ENCODE peak calls at places on chromosomes 13 and 19, in ten cellular contexts. A, Z, F, U, L, K, G, T, S and D are unnamed samples.
A peak's percentile ranks its signal among the peaks of the same experiment; 100 is the strongest.

GRCh38 chr13:42893346-42893745 is 98.7 kb downstream of the EPSTI1 start:
- DNase-seq in U (peak; percentile 50), T (peak; percentile 23), K (no peak), S (no peak), G (no peak), L (no peak), Z (peak; percentile 20), F (no peak), A (no peak), D (no peak)

GRCh38 chr13:110445183-110445582 is 116.3 kb downstream of the RAB20 start:
- DNase-seq in L (no peak), G (peak; percentile 66), F (no peak), T (no peak), K (no peak), S (no peak), Z (peak; percentile 89), A (no peak), U (peak; percentile 77), D (no peak)

GRCh38 chr13:62320129-62320724 is 904.6 kb upstream of the PCDH20 start:
- DNase-seq in T (no peak), G (no peak), U (peak; percentile 75), S (no peak), F (no peak), A (no peak), L (no peak), K (no peak), Z (peak; percentile 63), D (peak; percentile 47)

GRCh38 chr19:46502891-46503290 is 7.2 kb upstream of the PNMA8B start:
- DNase-seq in U (no peak), F (no peak), A (no peak), G (no peak), S (no peak), T (no peak), K (no peak), L (no peak), Z (no peak), D (no peak)

GRCh38 chr13:75789451-75790197 is 153.5 kb downstream of the LMO7 start:
- DNase-seq in L (no peak), Z (no peak), G (no peak), K (no peak), S (no peak), U (no peak), T (no peak), F (peak; percentile 45), A (no peak), D (no peak)

GRCh38 chr13:49998714-49999624 is 2.1 kb downstream of the TRIM13 start:
- DNase-seq in F (no peak), S (no peak), L (no peak), K (no peak), U (no peak), A (no peak), T (no peak), Z (no peak), G (no peak), D (no peak)

GRCh38 chr13:36819811-36820140 is 754 bp downstream of the RFXAP start:
- DNase-seq in T (no peak), G (no peak), U (peak; percentile 36), F (no peak), Z (peak; percentile 74), A (no peak), K (no peak), L (no peak), S (no peak), D (peak; percentile 77)

GRCh38 chr13:66915596-66916185 is 314.4 kb downstream of the PCDH9 start:
- DNase-seq in U (peak; percentile 63), L (no peak), S (no peak), Z (no peak), F (no peak), K (no peak), G (no peak), A (no peak), T (no peak), D (no peak)

GRCh38 chr13:100176781-100177389 is 88.0 kb downstream of the PCCA start:
- DNase-seq in F (no peak), A (no peak), G (no peak), L (no peak), T (no peak), K (no peak), S (no peak), Z (no peak), U (peak; percentile 54), D (no peak)

GRCh38 chr19:36111200-36111539 is 227 bp downstream of the OVOL3 start:
- DNase-seq in U (no peak), S (no peak), L (no peak), F (no peak), Z (no peak), A (no peak), T (no peak), K (no peak), G (no peak), D (no peak)

GRCh38 chr13:103140001-103140671 is 73.9 kb upstream of the SLC10A2 start:
- DNase-seq in T (no peak), G (no peak), Z (peak; percentile 53), A (peak; percentile 10), S (no peak), K (no peak), F (no peak), U (no peak), L (no peak), D (peak; percentile 1)

GRCh38 chr13:43905435-43906031 is 25.8 kb downstream of the LACC1 start:
- DNase-seq in G (no peak), Z (peak; percentile 68), F (no peak), A (no peak), T (peak; percentile 46), L (no peak), S (peak; percentile 51), K (no peak), U (peak; percentile 77), D (peak; percentile 67)

GRCh38 chr19:46067691-46068090 is 26.9 kb upstream of the IGFL4 start:
- DNase-seq in F (no peak), S (no peak), L (no peak), U (no peak), A (no peak), G (no peak), K (no peak), T (no peak), Z (no peak), D (no peak)

GRCh38 chr13:45108716-45109706 is 11.3 kb upstream of the GTF2F2 start:
- DNase-seq in A (no peak), K (no peak), F (no peak), U (peak; percentile 66), G (peak; percentile 48), S (no peak), T (no peak), Z (peak; percentile 77), L (no peak), D (no peak)

DNA sequence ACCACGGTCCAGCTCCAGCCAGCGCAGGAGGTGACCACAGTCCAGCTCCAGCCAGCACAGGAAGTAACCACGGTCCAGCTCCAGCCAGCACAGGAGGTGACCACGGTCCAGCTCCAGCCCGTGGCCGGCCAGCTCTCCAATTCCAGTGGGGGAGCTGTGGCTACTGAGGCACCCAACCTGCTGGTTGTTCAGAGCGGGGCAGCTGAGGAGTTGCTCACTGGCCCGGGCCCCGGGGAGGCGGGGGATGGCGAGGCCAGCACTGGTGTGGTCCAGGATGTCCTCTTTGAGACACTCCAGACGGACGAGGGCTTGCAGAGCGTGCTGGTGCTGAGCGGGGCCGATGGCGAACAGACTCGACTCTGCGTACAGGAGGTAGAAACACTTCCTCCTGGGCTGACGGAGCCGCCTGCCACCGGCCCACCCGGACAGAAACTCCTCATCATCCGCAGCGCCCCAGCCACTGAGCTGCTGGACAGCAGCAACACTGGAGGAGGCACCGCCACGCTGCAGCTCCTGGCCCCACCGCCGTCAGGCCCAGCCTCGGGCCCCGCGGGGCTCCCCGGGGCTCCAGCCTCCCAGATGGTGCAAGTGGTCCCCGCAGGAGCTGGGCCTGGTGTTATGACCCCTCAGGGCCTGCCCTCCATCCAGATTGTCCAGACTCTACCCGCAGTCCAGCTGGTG is 1.2 kb upstream of the NAT14 start:
- DNase-seq in L (peak; percentile 29), G (no peak), T (no peak), A (no peak), K (no peak), U (no peak), S (no peak), F (peak; percentile 50), Z (no peak), D (no peak)
- TF ChIP-seq POLR2A in L (no peak), G (no peak), T (no peak), A (no peak), K (no peak), U (no peak), S (no peak), F (no peak), Z (no peak), D (no peak)

GRCh38 chr13:106566682-106567420 is 1.1 kb downstream of the ARGLU1 start:
- DNase-seq in U (peak; percentile 62), K (no peak), T (peak; percentile 40), F (peak; percentile 68), S (peak; percentile 54), Z (peak; percentile 80), G (peak; percentile 78), L (peak; percentile 79), A (peak; percentile 73), D (peak; percentile 77)
- TF ChIP-seq POLR2A in U (no peak), K (no peak), T (no peak), F (no peak), S (peak; percentile 7), Z (peak; percentile 16), G (no peak), L (no peak), A (peak; percentile 33), D (no peak)

GRCh38 chr19:43503501-43504425 is 783 bp downstream of the PHLDB3 start:
- DNase-seq in G (peak; percentile 100), S (peak; percentile 99), K (peak; percentile 98), T (peak; percentile 98), F (peak; percentile 99), L (peak; percentile 98), Z (peak; percentile 73), A (peak; percentile 97), U (peak; percentile 84), D (peak; percentile 96)
- TF ChIP-seq POLR2A in G (no peak), S (peak; percentile 66), K (no peak), T (peak; percentile 56), F (peak; percentile 46), L (no peak), Z (no peak), A (peak; percentile 32), U (peak; percentile 60), D (peak; percentile 71)

GRCh38 chr19:18924684-18925213 is 5.2 kb downstream of the DDX49 start:
- DNase-seq in K (no peak), G (no peak), F (no peak), S (no peak), T (no peak), Z (no peak), A (no peak), U (no peak), L (no peak), D (no peak)

GRCh38 chr19:18921593-18921992 is 2.1 kb downstream of the DDX49 start:
- DNase-seq in L (no peak), F (no peak), K (no peak), Z (no peak), U (no peak), A (no peak), G (no peak), S (no peak), T (no peak), D (no peak)

GRCh38 chr19:18920400-18920799 is 885 bp downstream of the DDX49 start:
- DNase-seq in Z (no peak), G (no peak), T (no peak), U (no peak), F (no peak), K (no peak), L (no peak), S (no peak), A (no peak), D (no peak)

GRCh38 chr19:18919895-18920204 is 335 bp downstream of the DDX49 start:
- DNase-seq in Z (no peak), S (no peak), A (no peak), T (no peak), K (no peak), L (no peak), F (no peak), U (no peak), G (no peak), D (no peak)

GRCh38 chr19:18922228-18922985 is 2.9 kb downstream of the DDX49 start:
- DNase-seq in U (no peak), A (no peak), S (no peak), F (no peak), T (no peak), L (no peak), Z (no peak), G (no peak), K (no peak), D (no peak)
- TF ChIP-seq POLR2A in U (no peak), A (no peak), S (no peak), F (no peak), T (no peak), L (no peak), Z (no peak), G (no peak), K (no peak), D (no peak)